ENCODE peak calls at places on chromosome 20, in six cellular contexts. C is AG10803, F is hepatocyte, E is GM20000, G is progenitor cell of endocrine pancreas, O is tibial nerve. U is an unnamed sample.

GRCh38 chr20:16548073-16548672 is 25.1 kb downstream of the KIF16B start:
- DNase-seq in C (no peak), F (no peak), E (no peak), G (no peak), O (no peak), U (no peak)

GRCh38 chr20:43666376-43667328 is at the start of gene MYBL2:
- DNase-seq in C (peak; percentile 40), F (peak; percentile 88), E (peak; percentile 95), G (peak; percentile 60), O (no peak), U (peak; percentile 49)

GRCh38 chr20:59519707-59520014 is 84.7 kb upstream of the PHACTR3 start:
- DNase-seq in C (no peak), F (no peak), E (no peak), G (no peak), O (no peak), U (no peak)

GRCh38 chr20:32431457-32431856 is 73.3 kb downstream of the ASXL1 start:
- DNase-seq in C (no peak), F (no peak), E (no peak), G (no peak), O (no peak), U (no peak)

GRCh38 chr20:38034961-38035360 is 1.4 kb downstream of the RPRD1B start:
- DNase-seq in C (no peak), F (no peak), E (no peak), G (no peak), O (no peak), U (no peak)

GRCh38 chr20:45934046-45934586 is 367 bp upstream of the PCIF1 start:
- DNase-seq in C (no peak), F (peak; percentile 66), E (peak; percentile 63), G (no peak), O (peak; percentile 44), U (no peak)

GRCh38 chr20:24755411-24755922 is 193.6 kb upstream of the CST7 start:
- DNase-seq in C (no peak), F (peak; percentile 44), E (no peak), G (no peak), O (no peak), U (no peak)

GRCh38 chr20:58889334-58890072 is 37.0 kb downstream of the GNAS start:
- DNase-seq in C (no peak), F (peak; percentile 37), E (peak; percentile 33), G (no peak), O (no peak), U (no peak)

GRCh38 chr20:60104980-60105379 is 146.8 kb downstream of the CDH26 start:
- DNase-seq in C (no peak), F (no peak), E (no peak), G (no peak), O (no peak), U (no peak)

GRCh38 chr20:47674145-47674544 is 111.1 kb downstream of the SULF2 start:
- DNase-seq in C (no peak), F (peak; percentile 3), E (no peak), G (no peak), O (no peak), U (no peak)

GRCh38 chr20:62025832-62026563 is 39.7 kb downstream of the TAF4 start:
- DNase-seq in C (peak; percentile 76), F (peak; percentile 72), E (peak; percentile 70), G (no peak), O (peak; percentile 22), U (no peak)

GRCh38 chr20:13302647-13303425 is 81.8 kb downstream of the ISM1 start:
- DNase-seq in C (peak; percentile 12), F (peak; percentile 53), E (peak; percentile 32), G (peak; percentile 19), O (no peak), U (no peak)

GRCh38 chr20:58722877-58723627 is 30.5 kb downstream of the NPEPL1 start:
- DNase-seq in C (no peak), F (no peak), E (no peak), G (no peak), O (no peak), U (peak; percentile 20)

GRCh38 chr20:8089668-8090067 is 42.4 kb upstream of the PLCB1 start:
- DNase-seq in C (no peak), F (peak; percentile 12), E (no peak), G (no peak), O (no peak), U (no peak)

GRCh38 chr20:26209171-26209941 is 512.7 kb upstream of the ZNF337 start:
- DNase-seq in C (peak; percentile 77), F (peak; percentile 52), E (peak; percentile 15), G (no peak), O (no peak), U (peak; percentile 47)

GRCh38 chr20:41618807-41619294 is 674 bp upstream of the CHD6 start:
- DNase-seq in C (no peak), F (peak; percentile 34), E (no peak), G (no peak), O (no peak), U (peak; percentile 25)

GRCh38 chr20:59141818-59142581 is 21.6 kb upstream of the ZNF831 start:
- DNase-seq in C (no peak), F (peak; percentile 46), E (no peak), G (no peak), O (no peak), U (no peak)

GRCh38 chr20:46411637-46412036 is 5.2 kb upstream of the ELMO2 start:
- DNase-seq in C (no peak), F (no peak), E (no peak), G (no peak), O (no peak), U (no peak)

GRCh38 chr20:7798176-7798575 is 142.1 kb downstream of the HAO1 start:
- DNase-seq in C (no peak), F (no peak), E (no peak), G (no peak), O (no peak), U (no peak)

GRCh38 chr20:48784273-48784641 is 43.5 kb downstream of the PREX1 start:
- DNase-seq in C (no peak), F (no peak), E (no peak), G (no peak), O (no peak), U (no peak)

GRCh38 chr20:19495905-19496703 is 262.0 kb upstream of the RIN2 start:
- DNase-seq in C (peak; percentile 78), F (no peak), E (no peak), G (no peak), O (no peak), U (no peak)

GRCh38 chr20:7790189-7790588 is 150.1 kb downstream of the HAO1 start:
- DNase-seq in C (peak; percentile 76), F (no peak), E (no peak), G (no peak), O (no peak), U (no peak)

GRCh38 chr20:61297981-61298380 is 45.9 kb downstream of the CDH4 start:
- DNase-seq in C (peak; percentile 18), F (no peak), E (no peak), G (no peak), O (no peak), U (no peak)

GRCh38 chr20:53104889-53105288 is 132.7 kb downstream of the TSHZ2 start:
- DNase-seq in C (peak; percentile 30), F (no peak), E (no peak), G (no peak), O (no peak), U (no peak)

GRCh38 chr20:33769032-33769431 is 37.2 kb downstream of the ZNF341 start:
- DNase-seq in C (no peak), F (no peak), E (no peak), G (no peak), O (no peak), U (no peak)

GRCh38 chr20:35618372-35619131 is 2.9 kb downstream of the SPAG4 start:
- DNase-seq in C (peak; percentile 19), F (no peak), E (peak; percentile 42), G (no peak), O (no peak), U (no peak)

GRCh38 chr20:35617397-35618031 is 1.9 kb downstream of the SPAG4 start:
- DNase-seq in C (peak; percentile 46), F (peak; percentile 69), E (peak; percentile 76), G (no peak), O (peak; percentile 27), U (no peak)

GRCh38 chr20:35618032-35618371 is 2.4 kb downstream of the SPAG4 start:
- DNase-seq in C (no peak), F (no peak), E (no peak), G (no peak), O (no peak), U (no peak)

GRCh38 chr20:35620818-35621559 is 5.4 kb downstream of the SPAG4 start:
- DNase-seq in C (no peak), F (no peak), E (no peak), G (no peak), O (no peak), U (no peak)

GRCh38 chr20:35619196-35620095 is 3.8 kb downstream of the SPAG4 start:
- DNase-seq in C (peak; percentile 63), F (peak; percentile 90), E (peak; percentile 78), G (peak; percentile 60), O (peak; percentile 48), U (peak; percentile 52)
- TF ChIP-seq CTCF in C (peak; percentile 38), F (peak; percentile 42), E (peak; percentile 41), G (peak; percentile 72), O (no peak), U (no peak)

DNA sequence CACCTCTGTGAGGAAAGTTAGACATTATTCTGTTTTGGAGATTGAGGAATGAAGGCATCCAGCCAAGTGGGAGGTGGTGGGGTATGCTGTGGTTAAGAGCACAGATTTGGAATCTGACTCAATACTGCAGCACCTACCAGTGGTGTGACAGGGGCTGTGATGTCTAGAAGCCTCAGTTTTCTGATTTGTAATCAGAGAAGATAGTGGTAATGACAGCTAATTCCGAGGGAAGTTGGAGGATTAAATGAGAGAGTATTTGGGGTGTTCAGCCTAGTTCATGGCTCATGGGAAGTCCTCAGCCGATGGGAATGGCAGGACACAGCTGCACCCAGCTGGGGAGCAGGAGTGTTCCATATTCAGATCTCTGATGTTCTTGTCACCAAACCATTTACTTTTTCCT is 9.2 kb downstream of the SLC9A8 start:
- DNase-seq in C (peak; percentile 84), F (no peak), E (no peak), G (no peak), O (no peak), U (no peak)
- TF ChIP-seq CTCF in C (peak; percentile 76), F (no peak), E (no peak), G (no peak), O (no peak), U (no peak)

GRCh38 chr20:56995157-56995556 is 271.3 kb downstream of the BMP7 start:
- DNase-seq in C (no peak), F (no peak), E (no peak), G (no peak), O (no peak), U (no peak)

GRCh38 chr20:56994006-56994405 is 272.4 kb downstream of the BMP7 start:
- DNase-seq in C (no peak), F (no peak), E (no peak), G (no peak), O (no peak), U (no peak)

GRCh38 chr20:56993020-56993419 is 273.4 kb downstream of the BMP7 start:
- DNase-seq in C (no peak), F (no peak), E (no peak), G (no peak), O (no peak), U (no peak)

GRCh38 chr20:56996533-56996932 is 269.9 kb downstream of the BMP7 start:
- DNase-seq in C (no peak), F (no peak), E (no peak), G (no peak), O (no peak), U (no peak)

GRCh38 chr20:56995635-56996075 is 270.8 kb downstream of the BMP7 start:
- DNase-seq in C (no peak), F (peak; percentile 51), E (peak; percentile 37), G (peak; percentile 41), O (no peak), U (no peak)
- TF ChIP-seq CTCF in C (peak; percentile 37), F (peak; percentile 60), E (peak; percentile 23), G (peak; percentile 86), O (no peak), U (peak; percentile 90)

GRCh38 chr20:63624486-63624885 is 2.4 kb downstream of the GMEB2 start:
- DNase-seq in C (peak; percentile 42), F (peak; percentile 46), E (no peak), G (no peak), O (no peak), U (no peak)
- TF ChIP-seq CTCF in C (peak; percentile 13), F (no peak), E (no peak), G (no peak), O (no peak), U (no peak)